ENCODE peak calls at places on chromosomes 12 and 14, in six cellular contexts. A is HCT116, U is right lobe of liver, Y is adrenal gland, O is A549, V is lower leg skin. G is an unnamed sample.

GRCh38 chr12:98188649-98189048 is 326.7 kb upstream of the TMPO start:
- DNase-seq in U (no peak), Y (no peak), O (no peak), V (no peak), A (no peak), G (no peak)

GRCh38 chr12:121139301-121139700 is 6.6 kb downstream of the P2RX7 start:
- DNase-seq in U (no peak), A (no peak), Y (no peak), O (no peak), V (no peak), G (no peak)

GRCh38 chr12:56874821-56875220 is 59.4 kb downstream of the SDR9C7 start:
- DNase-seq in V (no peak), A (no peak), O (no peak), U (no peak), Y (no peak), G (no peak)

GRCh38 chr12:94650143-94651056 is at the start of gene TMCC3:
- DNase-seq in U (peak; percentile 76), V (peak; percentile 87), A (no peak), Y (peak; percentile 44), O (peak; percentile 28), G (peak; percentile 70)

GRCh38 chr12:114945351-114945750 is 261.4 kb upstream of the TBX3 start:
- DNase-seq in U (no peak), A (no peak), V (no peak), Y (no peak), O (no peak), G (no peak)

GRCh38 chr12:106865685-106866084 is 90.0 kb upstream of the TMEM263 start:
- DNase-seq in V (no peak), U (no peak), A (no peak), Y (no peak), O (no peak), G (no peak)

GRCh38 chr12:112096667-112097066 is 11.9 kb downstream of the NAA25 start:
- DNase-seq in Y (peak; percentile 5), V (no peak), O (peak; percentile 57), A (peak; percentile 87), U (no peak), G (no peak)

GRCh38 chr14:21300892-21301291 is 21.0 kb downstream of the RPGRIP1 start:
- DNase-seq in U (no peak), Y (no peak), A (no peak), O (no peak), V (no peak), G (peak; percentile 65)

GRCh38 chr12:58774731-58775130 is 145.6 kb downstream of the LRIG3 start:
- DNase-seq in U (no peak), Y (no peak), V (no peak), O (no peak), A (no peak), G (no peak)

GRCh38 chr12:102567031-102567985 is 86.9 kb upstream of the IGF1 start:
- DNase-seq in Y (no peak), O (peak; percentile 40), A (no peak), U (no peak), V (no peak), G (no peak)

GRCh38 chr14:30267141-30267540 is 291.8 kb upstream of the G2E3 start:
- DNase-seq in Y (no peak), A (no peak), O (no peak), U (no peak), V (no peak), G (no peak)

GRCh38 chr14:100899841-100900771 is 3.4 kb downstream of the RTL1 start:
- DNase-seq in Y (no peak), O (no peak), U (peak; percentile 38), A (no peak), V (peak; percentile 74), G (no peak)

GRCh38 chr14:100317897-100318808 is 5.0 kb upstream of the SLC25A47 start:
- DNase-seq in O (peak; percentile 71), V (peak; percentile 93), U (peak; percentile 73), A (peak; percentile 35), Y (peak; percentile 69), G (peak; percentile 77)

GRCh38 chr14:35121026-35121886 is 534 bp downstream of the PPP2R3C start:
- DNase-seq in A (no peak), O (peak; percentile 93), V (no peak), Y (peak; percentile 98), U (no peak), G (no peak)

GRCh38 chr12:101925352-101925751 is 48.0 kb downstream of the DRAM1 start:
- DNase-seq in O (peak; percentile 18), A (no peak), V (peak; percentile 92), Y (peak; percentile 62), U (no peak), G (no peak)

GRCh38 chr14:68111733-68112270 is 292.2 kb downstream of the RAD51B start:
- DNase-seq in A (no peak), U (no peak), Y (no peak), V (no peak), O (no peak), G (no peak)

GRCh38 chr14:95689441-95689840 is 3.2 kb downstream of the TCL1B start:
- DNase-seq in U (no peak), V (no peak), A (no peak), O (no peak), Y (no peak), G (no peak)

GRCh38 chr14:32469388-32470160 is 140.5 kb downstream of the AKAP6 start:
- DNase-seq in V (no peak), A (peak; percentile 26), O (peak; percentile 15), U (no peak), Y (no peak), G (no peak)

GRCh38 chr14:106879241-106879640 is 1352.9 kb downstream of the TMEM121 start:
- DNase-seq in V (no peak), Y (no peak), A (peak; percentile 10), O (peak; percentile 23), U (no peak), G (peak; percentile 82)

GRCh38 chr12:562634-563033 is 100.6 kb downstream of the NINJ2 start:
- DNase-seq in O (no peak), V (no peak), A (no peak), U (no peak), Y (no peak), G (no peak)

GRCh38 chr12:106873983-106874382 is 81.7 kb upstream of the TMEM263 start:
- DNase-seq in A (no peak), O (no peak), V (no peak), U (no peak), Y (no peak), G (no peak)

GRCh38 chr12:123384994-123385376 is 1.1 kb downstream of the KMT5A start:
- DNase-seq in O (peak; percentile 60), U (no peak), Y (no peak), A (no peak), V (no peak), G (no peak)

GRCh38 chr14:23141706-23142467 is 22.8 kb upstream of the CEBPE start:
- DNase-seq in U (no peak), A (no peak), V (peak; percentile 90), O (peak; percentile 34), Y (no peak), G (no peak)

GRCh38 chr14:94562019-94562418 is 777 bp downstream of the SERPINA4 start:
- DNase-seq in A (no peak), Y (no peak), O (no peak), V (no peak), U (no peak), G (no peak)

GRCh38 chr14:94561656-94562010 is 391 bp downstream of the SERPINA4 start:
- DNase-seq in V (peak; percentile 62), U (no peak), O (no peak), A (no peak), Y (no peak), G (no peak)

GRCh38 chr14:94564381-94564780 is 3.1 kb downstream of the SERPINA4 start:
- DNase-seq in O (no peak), V (peak; percentile 13), Y (no peak), U (peak; percentile 23), A (no peak), G (no peak)

GRCh38 chr14:94560782-94561655 is at the start of gene SERPINA4:
- DNase-seq in V (peak; percentile 76), Y (no peak), U (peak; percentile 78), A (no peak), O (no peak), G (no peak)

GRCh38 chr14:94562941-94563883 is 2.0 kb downstream of the SERPINA4 start:
- DNase-seq in Y (no peak), V (peak; percentile 57), A (no peak), O (no peak), U (peak; percentile 37), G (no peak)
- H3K4me3 ChIP-seq in Y (no peak overlapping the region), V (no peak overlapping the region), A (no peak overlapping the region), O (no peak overlapping the region), U (peak overlapping the region; percentile 62), G (no peak overlapping the region)

GRCh38 chr12:53461059-53461458 is 9.2 kb downstream of the PCBP2 start:
- DNase-seq in A (no peak), U (no peak), Y (no peak), O (no peak), V (no peak), G (no peak)
- TF ChIP-seq POLR2A in A (no peak), U (no peak), Y (no peak), O (no peak), V (no peak), G (no peak)

DNA sequence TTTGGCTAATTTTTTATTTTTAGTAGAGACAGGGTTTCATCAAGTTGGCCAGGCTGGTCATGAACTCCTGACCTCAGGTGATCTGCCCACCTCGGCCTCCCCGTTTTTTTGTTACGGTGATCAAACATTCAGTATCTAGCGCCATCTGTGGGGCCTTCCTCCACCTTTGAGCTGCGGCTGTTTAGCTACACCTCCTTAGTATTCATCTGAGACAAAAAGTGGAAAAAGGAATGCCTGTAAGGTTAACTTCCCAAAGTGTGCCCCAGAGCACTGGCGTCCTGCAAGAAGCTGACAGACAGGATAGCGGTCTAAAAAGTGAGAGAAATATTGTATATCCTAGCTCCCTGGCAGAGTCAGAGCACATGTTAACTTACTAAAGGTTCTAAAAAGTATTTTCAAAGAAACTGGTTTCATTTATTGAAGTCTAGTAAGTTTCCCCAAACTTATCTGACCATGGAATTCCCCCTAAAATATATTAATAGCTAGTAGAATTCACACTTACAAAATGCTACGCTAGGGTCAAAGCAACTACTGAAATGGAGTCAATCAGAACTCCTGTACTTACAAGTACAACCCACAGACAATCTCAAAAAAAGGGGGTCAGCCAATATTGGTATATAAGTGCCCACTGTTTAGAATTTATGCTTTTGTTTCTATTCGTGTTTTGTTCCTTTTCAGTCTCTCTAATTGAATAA is 59.1 kb downstream of the DUSP16 start:
- DNase-seq in A (no peak), U (no peak), V (no peak), Y (no peak), O (no peak), G (peak; percentile 64)
- TF ChIP-seq CTCF in A (no peak), U (no peak), V (no peak), Y (no peak), O (no peak), G (no peak)

GRCh38 chr14:103697601-103698379 is 17.5 kb downstream of the XRCC3 start:
- DNase-seq in A (no peak), Y (no peak), O (no peak), V (no peak), U (no peak), G (no peak)
- H3K4me3 ChIP-seq in A (no peak overlapping the region), Y (no peak overlapping the region), O (no peak overlapping the region), V (no peak overlapping the region), U (no peak overlapping the region), G (no peak overlapping the region)

G was measured in Peyer's patch.